ENCODE peak calls at places on chromosomes 6 and 20, in four cellular contexts. One of them, this sample, is unnamed.

GRCh38 chr6:15338462-15338861 is 92.6 kb downstream of the JARID2 start:
- DNase-seq in astrocyte of the cerebellum: no peak
- DNase-seq in H7: no peak
- DNase-seq in left colon: no peak
- DNase-seq in this sample: no peak

GRCh38 chr6:142944126-142945066 is 580 bp downstream of the HIVEP2 start:
- DNase-seq in astrocyte of the cerebellum: peak; percentile 88
- DNase-seq in H7: peak; percentile 77
- DNase-seq in left colon: peak; percentile 84
- DNase-seq in this sample: peak; percentile 91

GRCh38 chr6:44869321-44869897 is 458.7 kb upstream of the RUNX2 start:
- DNase-seq in astrocyte of the cerebellum: no peak
- DNase-seq in H7: no peak
- DNase-seq in left colon: no peak
- DNase-seq in this sample: no peak

GRCh38 chr6:15322184-15322583 is 76.3 kb downstream of the JARID2 start:
- DNase-seq in astrocyte of the cerebellum: no peak
- DNase-seq in H7: no peak
- DNase-seq in left colon: no peak
- DNase-seq in this sample: no peak

GRCh38 chr6:148747145-148747492 is 289 bp downstream of the UST start:
- DNase-seq in astrocyte of the cerebellum: no peak
- DNase-seq in H7: peak; percentile 77
- DNase-seq in left colon: peak; percentile 47
- DNase-seq in this sample: peak; percentile 71

GRCh38 chr6:52881996-52882841 is 27.3 kb downstream of the GSTA3 start:
- DNase-seq in astrocyte of the cerebellum: peak; percentile 35
- DNase-seq in H7: peak; percentile 79
- DNase-seq in left colon: peak; percentile 71
- DNase-seq in this sample: peak; percentile 71

GRCh38 chr6:158222066-158222465 is 53.9 kb downstream of the GTF2H5 start:
- DNase-seq in astrocyte of the cerebellum: peak; percentile 64
- DNase-seq in H7: no peak
- DNase-seq in left colon: no peak
- DNase-seq in this sample: no peak

GRCh38 chr6:52102330-52102932 is 15.0 kb upstream of the PKHD1 start:
- DNase-seq in astrocyte of the cerebellum: no peak
- DNase-seq in H7: no peak
- DNase-seq in left colon: no peak
- DNase-seq in this sample: no peak

GRCh38 chr6:46325561-46326525 is 155.1 kb upstream of the ENPP5 start:
- DNase-seq in astrocyte of the cerebellum: peak; percentile 49
- DNase-seq in H7: peak; percentile 44
- DNase-seq in left colon: no peak
- DNase-seq in this sample: no peak

GRCh38 chr6:165662671-165663282 is at the start of gene PDE10A:
- DNase-seq in astrocyte of the cerebellum: no peak
- DNase-seq in H7: peak; percentile 93
- DNase-seq in left colon: peak; percentile 9
- DNase-seq in this sample: no peak

GRCh38 chr6:37308084-37308817 is 45.5 kb upstream of the RNF8 start:
- DNase-seq in astrocyte of the cerebellum: peak; percentile 32
- DNase-seq in H7: no peak
- DNase-seq in left colon: no peak
- DNase-seq in this sample: no peak

GRCh38 chr20:46694484-46694883 is 5.2 kb upstream of the TP53RK start:
- DNase-seq in astrocyte of the cerebellum: no peak
- DNase-seq in H7: no peak
- DNase-seq in left colon: no peak
- DNase-seq in this sample: no peak

GRCh38 chr6:111957623-111958315 is 84.5 kb upstream of the FYN start:
- DNase-seq in astrocyte of the cerebellum: no peak
- DNase-seq in H7: peak; percentile 65
- DNase-seq in left colon: no peak
- DNase-seq in this sample: no peak

GRCh38 chr6:21601341-21601740 is 7.8 kb downstream of the SOX4 start:
- DNase-seq in astrocyte of the cerebellum: no peak
- DNase-seq in H7: no peak
- DNase-seq in left colon: no peak
- DNase-seq in this sample: no peak

This sample was measured in pancreas.